ENCODE peak calls at places on chromosome 2, in seven cellular contexts. C is HFF-Myc; I is esophagus muscularis mucosa; K is IMR-90; Y is A549; P is heart left ventricle; R is CD4-positive, CD25-positive, alpha-beta regulatory T cell. Z is an unnamed sample.

GRCh38 chr2:231198291-231199173 is at the start of gene ARMC9:
- DNase-seq in C (no peak), I (no peak), K (peak), Y (peak), P (peak), R (peak), Z (peak)

GRCh38 chr2:2779727-2780126 is 448.7 kb upstream of the MYT1L start:
- DNase-seq in C (no peak), I (no peak), K (no peak), Y (no peak), P (no peak), R (no peak), Z (no peak)

GRCh38 chr2:1846046-1847015 is 102.0 kb upstream of the PXDN start:
- DNase-seq in C (no peak), I (no peak), K (no peak), Y (no peak), P (no peak), R (no peak), Z (no peak)

GRCh38 chr2:74474899-74475298 is 2.4 kb upstream of the MRPL53 start:
- DNase-seq in C (no peak), I (no peak), K (no peak), Y (no peak), P (no peak), R (no peak), Z (no peak)

GRCh38 chr2:55590810-55591440 is 26.5 kb downstream of the PPP4R3B start:
- DNase-seq in C (peak), I (no peak), K (peak), Y (peak), P (no peak), R (no peak), Z (no peak)

GRCh38 chr2:102321954-102322719 is 10.8 kb downstream of the IL1RL1 start:
- DNase-seq in C (no peak), I (no peak), K (no peak), Y (no peak), P (no peak), R (no peak), Z (no peak)

GRCh38 chr2:128369126-128369555 is 50.5 kb upstream of the HS6ST1 start:
- DNase-seq in C (no peak), I (no peak), K (peak), Y (no peak), P (no peak), R (no peak), Z (no peak)

GRCh38 chr2:115165529-115166109 is 723.2 kb downstream of the DPP10 start:
- DNase-seq in C (no peak), I (no peak), K (peak), Y (no peak), P (no peak), R (no peak), Z (peak)

GRCh38 chr2:119517433-119517832 is 6.8 kb downstream of the SCTR start:
- DNase-seq in C (no peak), I (peak), K (peak), Y (peak), P (peak), R (no peak), Z (no peak)

GRCh38 chr2:239822146-239822945 is 202.8 kb downstream of the NDUFA10 start:
- DNase-seq in C (no peak), I (no peak), K (no peak), Y (no peak), P (no peak), R (no peak), Z (no peak)

GRCh38 chr2:17621781-17622180 is 81.3 kb downstream of the VSNL1 start:
- DNase-seq in C (no peak), I (no peak), K (peak), Y (no peak), P (no peak), R (no peak), Z (no peak)

GRCh38 chr2:35410431-35411061 is 945.0 kb upstream of the CRIM1 start:
- DNase-seq in C (no peak), I (no peak), K (peak), Y (peak), P (peak), R (no peak), Z (no peak)

GRCh38 chr2:40158781-40159180 is 293.1 kb downstream of the SLC8A1 start:
- DNase-seq in C (no peak), I (peak), K (no peak), Y (no peak), P (no peak), R (no peak), Z (no peak)

GRCh38 chr2:73611867-73612266 is 30.4 kb downstream of the NAT8 start:
- DNase-seq in C (no peak), I (no peak), K (peak), Y (no peak), P (no peak), R (no peak), Z (no peak)

GRCh38 chr2:40317047-40317446 is 134.8 kb downstream of the SLC8A1 start:
- DNase-seq in C (no peak), I (no peak), K (peak), Y (no peak), P (no peak), R (no peak), Z (no peak)

GRCh38 chr2:1837022-1837421 is 92.7 kb upstream of the PXDN start:
- DNase-seq in C (no peak), I (no peak), K (no peak), Y (no peak), P (no peak), R (no peak), Z (no peak)

GRCh38 chr2:46386763-46387162 is 89.6 kb downstream of the EPAS1 start:
- DNase-seq in C (no peak), I (no peak), K (no peak), Y (no peak), P (no peak), R (no peak), Z (no peak)
- H3K4me3 ChIP-seq in C (no peak), I (no peak), K (no peak), Y (no peak), P (no peak), R (no peak), Z (no peak)

GRCh38 chr2:29920130-29920577 is 1.2 kb downstream of the ALK start:
- DNase-seq in C (no peak), I (no peak), K (no peak), Y (peak), P (peak), R (no peak), Z (no peak)
- H3K4me3 ChIP-seq in C (no peak), I (peak), K (no peak), Y (peak), P (peak), R (no peak), Z (peak)

DNA sequence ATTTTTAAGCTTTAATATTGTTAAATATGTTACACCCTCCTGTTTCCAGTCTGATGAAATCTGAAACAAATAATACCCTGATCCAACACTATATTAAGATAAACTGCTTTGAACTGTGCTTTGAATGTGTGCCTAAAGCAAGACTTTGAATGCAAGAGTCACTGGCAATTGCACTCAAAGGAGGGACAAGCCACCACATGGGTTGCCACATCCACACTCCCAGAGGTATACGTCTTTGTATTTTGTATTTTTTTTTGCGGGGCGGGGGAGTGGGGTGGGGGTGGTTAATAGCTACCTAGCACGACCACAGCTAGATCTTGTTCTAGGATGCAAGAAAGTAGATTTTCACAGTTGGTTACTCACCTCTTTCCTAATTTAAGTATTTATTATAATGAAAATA is 1.8 kb upstream of the ZEB2 start:
- DNase-seq in C (no peak), I (no peak), K (no peak), Y (no peak), P (no peak), R (no peak), Z (no peak)
- H3K4me3 ChIP-seq in C (peak), I (peak), K (no peak), Y (no peak), P (peak), R (no peak), Z (no peak)

GRCh38 chr2:194100201-194100600 is 1556.8 kb upstream of the SLC39A10 start:
- DNase-seq in C (no peak), I (no peak), K (no peak), Y (no peak), P (no peak), R (no peak), Z (no peak)

GRCh38 chr2:194095359-194095758 is 1561.7 kb upstream of the SLC39A10 start:
- DNase-seq in C (no peak), I (no peak), K (no peak), Y (no peak), P (no peak), R (no peak), Z (no peak)

DNA sequence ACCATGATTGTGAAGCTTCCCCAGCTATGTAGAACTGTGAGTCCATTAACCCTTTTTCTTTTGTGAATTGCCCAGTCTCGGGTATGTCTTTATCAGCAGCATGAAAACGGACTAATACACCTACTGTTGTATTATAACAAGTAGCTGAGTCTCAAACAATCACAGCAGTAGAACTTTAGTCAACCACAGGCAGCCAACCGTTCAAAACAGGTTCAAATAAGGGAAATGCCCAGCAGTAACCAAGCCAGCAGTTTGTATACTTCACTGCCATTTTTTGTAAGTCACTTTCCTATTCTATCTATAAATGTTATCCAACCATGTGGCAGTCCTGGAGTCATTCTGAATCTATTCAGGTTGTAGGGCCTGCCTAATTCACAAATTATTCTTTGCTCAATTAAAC is 1560.6 kb upstream of the SLC39A10 start:
- DNase-seq in C (no peak), I (no peak), K (no peak), Y (no peak), P (no peak), R (no peak), Z (no peak)
- H3K4me3 ChIP-seq in C (no peak), I (no peak), K (no peak), Y (no peak), P (no peak), R (no peak), Z (no peak)

Z was measured in iPS DF 6.9.